ENCODE peak calls at places on chromosomes 1 and 21, in six cellular contexts. V is occipital lobe, H is activated gamma-delta T cell treated with Interleukin-2 at 50 U/mL for 16 hours, T is heart left ventricle, X is ecto neural progenitor cell, K is psoas muscle. Y is an unnamed sample.
A peak's percentile ranks its signal among the peaks of the same experiment; 100 is the strongest.

GRCh38 chr1:5888606-5889211 is 103.5 kb downstream of the NPHP4 start:
- DNase-seq in X (no peak), H (no peak), K (peak; percentile 12), V (no peak), T (no peak), Y (no peak)

GRCh38 chr1:53656916-53657170 is 82.1 kb downstream of the GLIS1 start:
- DNase-seq in V (no peak), T (no peak), K (no peak), H (no peak), X (no peak), Y (no peak)

GRCh38 chr1:206477110-206477509 is 6.8 kb downstream of the IKBKE start:
- DNase-seq in T (no peak), K (peak; percentile 3), V (no peak), X (no peak), H (no peak), Y (no peak)

GRCh38 chr1:182143825-182144661 is 82.5 kb upstream of the ZNF648 start:
- DNase-seq in H (no peak), V (peak; percentile 45), K (peak; percentile 92), X (peak; percentile 72), T (peak; percentile 60), Y (no peak)

GRCh38 chr21:18298228-18298627 is 53.6 kb downstream of the CHODL start:
- DNase-seq in K (no peak), H (no peak), V (no peak), T (no peak), X (no peak), Y (no peak)

GRCh38 chr1:79391896-79392295 is 385.4 kb upstream of the ADGRL4 start:
- DNase-seq in H (no peak), K (no peak), X (no peak), V (no peak), T (no peak), Y (no peak)

GRCh38 chr1:205324781-205325180 is 3.2 kb upstream of the NUAK2 start:
- DNase-seq in V (no peak), X (no peak), K (no peak), H (no peak), T (no peak), Y (no peak)

GRCh38 chr21:30717105-30717504 is 1.5 kb downstream of the KRTAP21-3 start:
- DNase-seq in K (no peak), V (no peak), H (no peak), T (no peak), X (no peak), Y (no peak)

GRCh38 chr1:15768388-15768787 is 9.8 kb downstream of the FBLIM1 start:
- DNase-seq in H (no peak), K (no peak), X (no peak), V (no peak), T (no peak), Y (no peak)

GRCh38 chr1:24155011-24155782 is 12.3 kb upstream of the IL22RA1 start:
- DNase-seq in X (peak; percentile 40), T (no peak), H (no peak), V (no peak), K (no peak), Y (no peak)

GRCh38 chr1:241688940-241689368 is 36.9 kb downstream of the WDR64 start:
- DNase-seq in X (no peak), K (no peak), H (no peak), T (no peak), V (no peak), Y (no peak)

GRCh38 chr1:21165076-21165475 is 11.6 kb downstream of the EIF4G3 start:
- DNase-seq in K (no peak), T (no peak), H (no peak), X (no peak), V (no peak), Y (no peak)

GRCh38 chr1:145985502-145986439 is 10.6 kb downstream of the TXNIP start:
- DNase-seq in X (no peak), H (no peak), T (peak; percentile 61), V (no peak), K (peak; percentile 89), Y (no peak)

GRCh38 chr1:226708967-226709396 is 30.1 kb downstream of the ITPKB start:
- DNase-seq in V (no peak), X (no peak), H (no peak), K (no peak), T (no peak), Y (no peak)

GRCh38 chr1:174965006-174965971 is 34.5 kb upstream of the CACYBP start:
- DNase-seq in V (peak; percentile 8), H (peak; percentile 20), T (no peak), K (no peak), X (no peak), Y (peak; percentile 6)

GRCh38 chr1:159307338-159307737 is 5.2 kb downstream of the FCER1A start:
- DNase-seq in K (no peak), V (no peak), H (no peak), X (no peak), T (no peak), Y (no peak)

GRCh38 chr1:204204944-204205343 is 8.7 kb upstream of the KISS1 start:
- DNase-seq in H (no peak), X (no peak), T (no peak), V (no peak), K (no peak), Y (no peak)

GRCh38 chr21:35737899-35738341 is 322.4 kb downstream of the SETD4 start:
- DNase-seq in X (no peak), V (no peak), K (peak; percentile 77), T (peak; percentile 27), H (no peak), Y (no peak)

GRCh38 chr1:111099289-111099688 is 40.6 kb downstream of the DRAM2 start:
- DNase-seq in T (no peak), X (no peak), V (no peak), K (no peak), H (no peak), Y (no peak)

GRCh38 chr1:216034506-216034905 is 388.7 kb downstream of the USH2A start:
- DNase-seq in H (no peak), T (no peak), K (no peak), X (peak; percentile 54), V (no peak), Y (no peak)

GRCh38 chr1:117592155-117592554 is 13.7 kb upstream of the TENT5C start:
- DNase-seq in X (no peak), H (no peak), T (no peak), K (no peak), V (no peak), Y (no peak)

GRCh38 chr21:31877558-31877957 is 4.7 kb downstream of the HUNK start:
- DNase-seq in X (no peak), T (no peak), V (no peak), K (no peak), H (no peak), Y (no peak)

GRCh38 chr1:107523061-107523460 is 382.2 kb downstream of the NTNG1 start:
- DNase-seq in T (no peak), X (no peak), K (no peak), V (no peak), H (no peak), Y (no peak)

GRCh38 chr1:243390315-243390875 is 134.6 kb downstream of the SDCCAG8 start:
- DNase-seq in X (no peak), K (no peak), V (no peak), T (no peak), H (no peak), Y (no peak)

GRCh38 chr1:9699361-9699760 is 47.8 kb downstream of the PIK3CD start:
- DNase-seq in X (no peak), H (no peak), T (no peak), V (no peak), K (no peak), Y (no peak)

GRCh38 chr1:38028105-38028591 is 15.6 kb downstream of the UTP11 start:
- DNase-seq in K (no peak), V (no peak), H (no peak), X (no peak), T (no peak), Y (no peak)

GRCh38 chr1:170663011-170663410 is 920 bp upstream of the PRRX1 start:
- DNase-seq in V (no peak), K (no peak), H (no peak), T (no peak), X (no peak), Y (no peak)

Y was measured in T-helper 9 cell.